ENCODE peak calls at places on chromosomes 1 and 21, in four cellular contexts. S is endothelial cell of umbilical vein, G is fibroblast of lung, U is IMR-90. Q is an unnamed sample.

GRCh38 chr1:227729881-227730629 is 5.0 kb downstream of the JMJD4 start:
- DNase-seq in S (peak; percentile 47), G (peak; percentile 54), U (peak; percentile 64), Q (peak; percentile 86)

GRCh38 chr1:25168193-25169071 is 63.9 kb downstream of the SYF2 start:
- DNase-seq in S (no peak), G (no peak), U (no peak), Q (no peak)

GRCh38 chr1:160862151-160863061 is at the start of gene CD244:
- DNase-seq in S (no peak), G (no peak), U (no peak), Q (peak; percentile 48)

GRCh38 chr1:43232071-43232470 is 37.7 kb upstream of the TMEM125 start:
- DNase-seq in S (peak; percentile 90), G (peak; percentile 79), U (peak; percentile 80), Q (peak; percentile 52)

GRCh38 chr1:23924601-23925000 is 11.4 kb upstream of the CNR2 start:
- DNase-seq in S (no peak), G (no peak), U (no peak), Q (no peak)

GRCh38 chr1:8789314-8790214 is 27.9 kb downstream of the RERE start:
- DNase-seq in S (no peak), G (no peak), U (no peak), Q (peak; percentile 71)

GRCh38 chr21:44867464-44867863 is 6.0 kb downstream of the PTTG1IP start:
- DNase-seq in S (no peak), G (no peak), U (no peak), Q (no peak)

GRCh38 chr1:218718977-218719376 is 373.8 kb downstream of the TGFB2 start:
- DNase-seq in S (peak; percentile 23), G (peak; percentile 93), U (peak; percentile 98), Q (no peak)

GRCh38 chr1:44507490-44508396 is 102.7 kb downstream of the RNF220 start:
- DNase-seq in S (no peak), G (peak; percentile 14), U (no peak), Q (peak; percentile 39)

GRCh38 chr1:175877939-175878730 is 134.7 kb upstream of the TNR start:
- DNase-seq in S (no peak), G (no peak), U (no peak), Q (no peak)

GRCh38 chr1:32754282-32755097 is 51.9 kb upstream of the SYNC start:
- DNase-seq in S (no peak), G (peak; percentile 60), U (peak; percentile 42), Q (peak; percentile 93)

GRCh38 chr1:231584117-231584516 is 42.5 kb upstream of the DISC1 start:
- DNase-seq in S (peak; percentile 88), G (peak; percentile 75), U (peak; percentile 82), Q (no peak)

GRCh38 chr1:67148516-67149178 is 13.9 kb upstream of the C1orf141 start:
- DNase-seq in S (no peak), G (no peak), U (no peak), Q (peak; percentile 25)

GRCh38 chr1:7366955-7367665 is 404.0 kb upstream of the VAMP3 start:
- DNase-seq in S (no peak), G (no peak), U (no peak), Q (no peak)

GRCh38 chr21:38322551-38322950 is 65.8 kb downstream of the KCNJ15 start:
- DNase-seq in S (no peak), G (peak; percentile 51), U (peak; percentile 63), Q (no peak)

GRCh38 chr1:227437495-227438008 is 119.3 kb upstream of the CDC42BPA start:
- DNase-seq in S (peak; percentile 84), G (peak; percentile 57), U (peak; percentile 68), Q (peak; percentile 70)

DNA sequence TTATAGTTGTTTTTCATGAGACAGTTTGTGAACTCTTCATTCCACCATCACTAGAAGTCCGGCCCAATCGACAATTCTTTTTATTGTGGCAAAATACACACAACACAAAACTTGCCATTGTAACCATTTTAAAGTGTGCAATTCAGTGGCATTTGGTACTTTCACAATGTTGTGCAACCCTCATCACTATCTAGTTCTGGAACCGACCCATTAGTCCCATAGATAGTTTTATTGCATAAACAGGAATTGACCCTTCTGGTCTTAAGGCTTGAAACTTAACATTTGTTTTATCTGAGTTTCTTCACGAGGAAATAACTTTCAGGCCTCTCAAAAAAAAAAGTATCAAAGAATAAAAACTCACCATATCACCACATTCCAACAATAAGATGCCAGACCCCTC is 8.8 kb upstream of the PPIE start:
- DNase-seq in S (no peak), G (no peak), U (no peak), Q (no peak)
- H3K27ac ChIP-seq in S (no peak overlapping the region), G (no peak overlapping the region), U (no peak overlapping the region), Q (no peak overlapping the region)

DNA sequence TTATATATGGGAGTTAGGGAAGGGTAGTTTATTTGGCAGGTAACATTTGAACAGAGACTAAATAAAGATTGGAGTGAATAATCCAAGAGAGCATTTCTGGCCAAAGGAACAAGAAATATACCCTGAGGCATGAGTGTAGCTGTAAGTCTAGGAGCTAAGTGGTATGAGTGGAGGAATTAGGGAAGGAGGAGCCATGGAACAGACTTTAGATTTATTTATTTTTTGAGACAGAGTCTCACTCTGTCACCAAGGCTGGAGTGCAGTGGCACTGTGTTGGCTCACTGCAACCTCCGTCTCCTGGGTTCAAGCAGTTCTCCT is 18.4 kb downstream of the CAPZA1 start:
- DNase-seq in S (no peak), G (no peak), U (no peak), Q (no peak)
- H3K27ac ChIP-seq in S (peak overlapping the region; percentile 66), G (no peak overlapping the region), U (no peak overlapping the region), Q (no peak overlapping the region)

GRCh38 chr1:10624256-10625050 is 149.7 kb downstream of the PEX14 start:
- DNase-seq in S (no peak), G (no peak), U (no peak), Q (no peak)

GRCh38 chr1:10625076-10625475 is 150.3 kb downstream of the PEX14 start:
- DNase-seq in S (no peak), G (no peak), U (no peak), Q (no peak)

GRCh38 chr1:10622896-10623295 is 148.1 kb downstream of the PEX14 start:
- DNase-seq in S (no peak), G (no peak), U (no peak), Q (no peak)

GRCh38 chr1:10621906-10622305 is 147.2 kb downstream of the PEX14 start:
- DNase-seq in S (no peak), G (no peak), U (no peak), Q (no peak)

GRCh38 chr1:10623391-10624145 is 148.8 kb downstream of the PEX14 start:
- DNase-seq in S (no peak), G (no peak), U (no peak), Q (no peak)
- H3K27ac ChIP-seq in S (no peak overlapping the region), G (no peak overlapping the region), U (no peak overlapping the region), Q (no peak overlapping the region)

GRCh38 chr1:36352141-36352909 is 28.9 kb upstream of the EVA1B start:
- DNase-seq in S (peak; percentile 68), G (peak; percentile 48), U (peak; percentile 42), Q (peak; percentile 34)
- H3K27ac ChIP-seq in S (peak overlapping the region; percentile 89), G (peak overlapping the region; percentile 98), U (peak overlapping the region; percentile 91), Q (no peak overlapping the region)

DNA sequence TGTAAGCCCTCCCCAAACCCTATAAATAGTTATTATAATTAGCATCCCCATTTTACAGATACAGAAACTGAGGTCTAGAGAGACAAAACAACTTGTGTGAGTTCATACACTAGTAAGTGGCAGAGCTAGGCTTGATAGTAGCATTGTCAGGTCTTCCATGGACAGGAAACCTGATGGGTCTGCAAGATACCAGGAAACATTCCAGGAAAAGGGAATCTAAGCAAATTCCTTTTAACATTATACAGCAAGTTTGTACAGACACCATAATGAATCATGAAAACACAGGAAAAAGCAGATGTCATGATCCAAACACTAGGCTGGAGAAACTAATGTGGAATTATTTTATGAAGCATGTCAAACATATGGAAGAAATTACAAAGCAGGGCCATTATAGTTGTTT is 89.1 kb upstream of the KCNK2 start:
- DNase-seq in S (no peak), G (peak; percentile 52), U (peak; percentile 82), Q (no peak)
- H3K27ac ChIP-seq in S (no peak overlapping the region), G (no peak overlapping the region), U (no peak overlapping the region), Q (no peak overlapping the region)

GRCh38 chr1:11736746-11737639 is 1.1 kb downstream of the AGTRAP start:
- DNase-seq in S (peak; percentile 46), G (peak; percentile 80), U (peak; percentile 79), Q (peak; percentile 78)

GRCh38 chr1:11735531-11735853 is 444 bp upstream of the AGTRAP start:
- DNase-seq in S (no peak), G (no peak), U (no peak), Q (no peak)

GRCh38 chr1:11738783-11739182 is 2.8 kb downstream of the AGTRAP start:
- DNase-seq in S (no peak), G (no peak), U (no peak), Q (no peak)

GRCh38 chr1:11738096-11738495 is 2.2 kb downstream of the AGTRAP start:
- DNase-seq in S (no peak), G (no peak), U (no peak), Q (no peak)

GRCh38 chr1:11735854-11736745 is at the start of gene AGTRAP:
- DNase-seq in S (peak; percentile 89), G (peak; percentile 87), U (peak; percentile 87), Q (peak; percentile 97)
- H3K27ac ChIP-seq in S (peak within 1 kb of the TSS; percentile 18), G (peak within 1 kb of the TSS; percentile 82), U (peak within 1 kb of the TSS; percentile 66), Q (peak within 1 kb of the TSS; percentile 72)

Q was measured in mesendoderm.